ENCODE peak calls at places on chromosomes 7 and 10, in nine cellular contexts. H is left cardiac atrium; K is central memory CD8-positive, alpha-beta T cell; C is CD4-positive, CD25-positive, alpha-beta regulatory T cell; V is T-cell; D is left lung; M is stimulated activated effector memory CD8-positive, alpha-beta T cell treated with anti-CD3 and anti-CD28 coated beads, Interleukin-12 subunit alpha, Interleukin-12 subunit beta, amount 100 ng/mL, for 72 hours; S is GM12878; L is Right ventricle myocardium superior. P is an unnamed sample.

GRCh38 chr10:71342850-71343773 is 24.1 kb downstream of the SLC29A3 start:
- ATAC-seq in H (peak; percentile 47), K (no peak), C (no peak), V (no peak), D (peak; percentile 61), M (no peak), S (no peak), L (peak; percentile 45), P (peak; percentile 58)

GRCh38 chr7:33276325-33276724 is 147.0 kb downstream of the BBS9 start:
- ATAC-seq in H (no peak), K (no peak), C (no peak), V (no peak), D (no peak), M (no peak), S (peak; percentile 84), L (no peak), P (no peak)

GRCh38 chr7:6460990-6461584 is 13.3 kb upstream of the DAGLB start:
- ATAC-seq in H (no peak), K (no peak), C (no peak), V (no peak), D (no peak), M (no peak), S (no peak), L (peak; percentile 21), P (no peak)

GRCh38 chr7:146331369-146331768 is 214.8 kb downstream of the CNTNAP2 start:
- ATAC-seq in H (no peak), K (no peak), C (no peak), V (no peak), D (no peak), M (no peak), S (no peak), L (no peak), P (no peak)

GRCh38 chr10:9010093-9010492 is 955.6 kb downstream of the GATA3 start:
- ATAC-seq in H (no peak), K (peak; percentile 43), C (peak; percentile 77), V (peak; percentile 95), D (no peak), M (peak; percentile 69), S (no peak), L (no peak), P (no peak)

GRCh38 chr10:51074238-51075028 is at the start of gene PRKG1:
- ATAC-seq in H (peak; percentile 98), K (no peak), C (no peak), V (no peak), D (peak; percentile 95), M (peak; percentile 44), S (no peak), L (peak; percentile 95), P (peak; percentile 29)

GRCh38 chr7:33237034-33237433 is 107.7 kb downstream of the BBS9 start:
- ATAC-seq in H (no peak), K (no peak), C (no peak), V (no peak), D (no peak), M (no peak), S (peak; percentile 74), L (no peak), P (no peak)

GRCh38 chr7:139725843-139726484 is 51.8 kb downstream of the HIPK2 start:
- ATAC-seq in H (no peak), K (no peak), C (peak; percentile 58), V (peak; percentile 50), D (peak; percentile 18), M (no peak), S (peak; percentile 52), L (no peak), P (peak; percentile 61)

P was measured in stimulated activated memory B cell treated with anti-CD40 and anti-IgM and Interleukin-4, amounts not matched to agents 10 μg/mL and 1 μg/mL and 100 μg/mL, for 72 hours.